ENCODE peak calls at places on chromosomes 4 and X, in eight cellular contexts. One of them, this sample, is unnamed.

GRCh38 chr4:22667332-22667731 is 25.4 kb upstream of the GBA3 start:
- DNase-seq in EL: no peak
- DNase-seq in H4: no peak
- DNase-seq in mesendoderm: no peak
- DNase-seq in body of pancreas: no peak
- DNase-seq in 8988T: no peak
- DNase-seq in RWPE1: no peak
- DNase-seq in D341Med: no peak
- DNase-seq in this sample: no peak

GRCh38 chr4:21387683-21388082 is 560.9 kb downstream of the KCNIP4 start:
- DNase-seq in EL: no peak
- DNase-seq in H4: no peak
- DNase-seq in mesendoderm: no peak
- DNase-seq in body of pancreas: no peak
- DNase-seq in 8988T: no peak
- DNase-seq in RWPE1: no peak
- DNase-seq in D341Med: no peak
- DNase-seq in this sample: no peak

GRCh38 chr4:26736621-26737020 is 124.0 kb upstream of the STIM2 start:
- DNase-seq in EL: peak; percentile 7
- DNase-seq in H4: peak; percentile 42
- DNase-seq in mesendoderm: peak; percentile 34
- DNase-seq in body of pancreas: no peak
- DNase-seq in 8988T: no peak
- DNase-seq in RWPE1: peak; percentile 5
- DNase-seq in D341Med: no peak
- DNase-seq in this sample: no peak

GRCh38 chr4:92091335-92091734 is 212.4 kb upstream of the GRID2 start:
- DNase-seq in EL: peak; percentile 6
- DNase-seq in H4: peak; percentile 31
- DNase-seq in mesendoderm: peak; percentile 87
- DNase-seq in body of pancreas: peak; percentile 32
- DNase-seq in 8988T: no peak
- DNase-seq in RWPE1: no peak
- DNase-seq in D341Med: no peak
- DNase-seq in this sample: no peak

GRCh38 chr4:42768125-42768748 is 111.3 kb upstream of the ATP8A1 start:
- DNase-seq in EL: no peak
- DNase-seq in H4: no peak
- DNase-seq in mesendoderm: peak; percentile 58
- DNase-seq in body of pancreas: no peak
- DNase-seq in 8988T: no peak
- DNase-seq in RWPE1: no peak
- DNase-seq in D341Med: no peak
- DNase-seq in this sample: no peak

GRCh38 chr4:36414248-36414647 is 132.8 kb downstream of the DTHD1 start:
- DNase-seq in EL: no peak
- DNase-seq in H4: no peak
- DNase-seq in mesendoderm: no peak
- DNase-seq in body of pancreas: no peak
- DNase-seq in 8988T: no peak
- DNase-seq in RWPE1: peak; percentile 15
- DNase-seq in D341Med: no peak
- DNase-seq in this sample: no peak

GRCh38 chrX:47146121-47146935 is 1.3 kb downstream of the RBM10 start:
- DNase-seq in EL: no peak
- DNase-seq in H4: no peak
- DNase-seq in mesendoderm: no peak
- DNase-seq in body of pancreas: peak; percentile 30
- DNase-seq in 8988T: no peak
- DNase-seq in RWPE1: peak; percentile 11
- DNase-seq in D341Med: peak; percentile 65
- DNase-seq in this sample: no peak

GRCh38 chr4:2716236-2716635 is 39.9 kb downstream of the TNIP2 start:
- DNase-seq in EL: no peak
- DNase-seq in H4: no peak
- DNase-seq in mesendoderm: no peak
- DNase-seq in body of pancreas: no peak
- DNase-seq in 8988T: no peak
- DNase-seq in RWPE1: no peak
- DNase-seq in D341Med: no peak
- DNase-seq in this sample: no peak

GRCh38 chr4:3193531-3194203 is 55.3 kb upstream of the MSANTD1 start:
- DNase-seq in EL: no peak
- DNase-seq in H4: no peak
- DNase-seq in mesendoderm: no peak
- DNase-seq in body of pancreas: no peak
- DNase-seq in 8988T: no peak
- DNase-seq in RWPE1: no peak
- DNase-seq in D341Med: no peak
- DNase-seq in this sample: no peak

GRCh38 chr4:86613734-86614133 is 19.6 kb downstream of the PTPN13 start:
- DNase-seq in EL: no peak
- DNase-seq in H4: no peak
- DNase-seq in mesendoderm: no peak
- DNase-seq in body of pancreas: no peak
- DNase-seq in 8988T: no peak
- DNase-seq in RWPE1: no peak
- DNase-seq in D341Med: no peak
- DNase-seq in this sample: no peak

GRCh38 chrX:10633722-10634121 is 13.3 kb upstream of the MID1 start:
- DNase-seq in EL: peak; percentile 87
- DNase-seq in H4: peak; percentile 91
- DNase-seq in mesendoderm: peak; percentile 64
- DNase-seq in body of pancreas: no peak
- DNase-seq in 8988T: peak; percentile 26
- DNase-seq in RWPE1: peak; percentile 63
- DNase-seq in D341Med: no peak
- DNase-seq in this sample: no peak

GRCh38 chr4:150224896-150225591 is 146.8 kb downstream of the DCLK2 start:
- DNase-seq in EL: peak; percentile 96
- DNase-seq in H4: peak; percentile 95
- DNase-seq in mesendoderm: peak; percentile 94
- DNase-seq in body of pancreas: no peak
- DNase-seq in 8988T: no peak
- DNase-seq in RWPE1: no peak
- DNase-seq in D341Med: no peak
- DNase-seq in this sample: no peak

GRCh38 chrX:40953369-40953768 is 131.9 kb upstream of the USP9X start:
- DNase-seq in EL: no peak
- DNase-seq in H4: no peak
- DNase-seq in mesendoderm: no peak
- DNase-seq in body of pancreas: no peak
- DNase-seq in 8988T: no peak
- DNase-seq in RWPE1: no peak
- DNase-seq in D341Med: no peak
- DNase-seq in this sample: no peak

GRCh38 chr4:83348074-83348473 is 13.4 kb upstream of the HPSE start:
- DNase-seq in EL: no peak
- DNase-seq in H4: no peak
- DNase-seq in mesendoderm: no peak
- DNase-seq in body of pancreas: no peak
- DNase-seq in 8988T: no peak
- DNase-seq in RWPE1: no peak
- DNase-seq in D341Med: no peak
- DNase-seq in this sample: no peak

GRCh38 chr4:129822708-129823504 is 727.0 kb downstream of the C4orf33 start:
- DNase-seq in EL: no peak
- DNase-seq in H4: peak; percentile 8
- DNase-seq in mesendoderm: peak; percentile 88
- DNase-seq in body of pancreas: peak; percentile 77
- DNase-seq in 8988T: no peak
- DNase-seq in RWPE1: peak; percentile 83
- DNase-seq in D341Med: no peak
- DNase-seq in this sample: no peak

GRCh38 chr4:154399259-154399974 is 92.2 kb downstream of the DCHS2 start:
- DNase-seq in EL: peak; percentile 22
- DNase-seq in H4: peak; percentile 30
- DNase-seq in mesendoderm: peak; percentile 51
- DNase-seq in body of pancreas: no peak
- DNase-seq in 8988T: no peak
- DNase-seq in RWPE1: peak; percentile 18
- DNase-seq in D341Med: no peak
- DNase-seq in this sample: no peak

GRCh38 chrX:37926700-37927099 is 79.3 kb upstream of the DYNLT3 start:
- DNase-seq in EL: peak; percentile 6
- DNase-seq in H4: peak; percentile 25
- DNase-seq in mesendoderm: peak; percentile 32
- DNase-seq in body of pancreas: no peak
- DNase-seq in 8988T: no peak
- DNase-seq in RWPE1: peak; percentile 8
- DNase-seq in D341Med: peak; percentile 7
- DNase-seq in this sample: no peak

GRCh38 chrX:150212672-150213480 is 150.2 kb upstream of the MAMLD1 start:
- DNase-seq in EL: no peak
- DNase-seq in H4: no peak
- DNase-seq in mesendoderm: peak; percentile 52
- DNase-seq in body of pancreas: peak; percentile 15
- DNase-seq in 8988T: no peak
- DNase-seq in RWPE1: no peak
- DNase-seq in D341Med: no peak
- DNase-seq in this sample: peak; percentile 57

GRCh38 chr4:67911128-67911527 is 27.3 kb upstream of the TMPRSS11D start:
- DNase-seq in EL: no peak
- DNase-seq in H4: no peak
- DNase-seq in mesendoderm: no peak
- DNase-seq in body of pancreas: no peak
- DNase-seq in 8988T: no peak
- DNase-seq in RWPE1: no peak
- DNase-seq in D341Med: no peak
- DNase-seq in this sample: no peak

GRCh38 chr4:2081540-2081939 is 22.4 kb downstream of the NAT8L start:
- DNase-seq in EL: no peak
- DNase-seq in H4: no peak
- DNase-seq in mesendoderm: no peak
- DNase-seq in body of pancreas: no peak
- DNase-seq in 8988T: no peak
- DNase-seq in RWPE1: no peak
- DNase-seq in D341Med: no peak
- DNase-seq in this sample: peak; percentile 19

GRCh38 chrX:49761481-49761880 is 65.7 kb upstream of the PAGE1 start:
- DNase-seq in EL: peak; percentile 0
- DNase-seq in H4: no peak
- DNase-seq in mesendoderm: peak; percentile 22
- DNase-seq in body of pancreas: peak; percentile 25
- DNase-seq in 8988T: no peak
- DNase-seq in RWPE1: no peak
- DNase-seq in D341Med: peak; percentile 22
- DNase-seq in this sample: no peak

GRCh38 chr4:19496752-19497151 is 755.0 kb upstream of the SLIT2 start:
- DNase-seq in EL: no peak
- DNase-seq in H4: no peak
- DNase-seq in mesendoderm: no peak
- DNase-seq in body of pancreas: no peak
- DNase-seq in 8988T: no peak
- DNase-seq in RWPE1: no peak
- DNase-seq in D341Med: no peak
- DNase-seq in this sample: no peak

GRCh38 chr4:120927758-120928409 is 5.4 kb upstream of the PRDM5 start:
- DNase-seq in EL: no peak
- DNase-seq in H4: no peak
- DNase-seq in mesendoderm: no peak
- DNase-seq in body of pancreas: no peak
- DNase-seq in 8988T: no peak
- DNase-seq in RWPE1: no peak
- DNase-seq in D341Med: no peak
- DNase-seq in this sample: no peak

GRCh38 chr4:67343162-67343561 is 202.1 kb downstream of the CENPC start:
- DNase-seq in EL: no peak
- DNase-seq in H4: no peak
- DNase-seq in mesendoderm: no peak
- DNase-seq in body of pancreas: no peak
- DNase-seq in 8988T: no peak
- DNase-seq in RWPE1: no peak
- DNase-seq in D341Med: no peak
- DNase-seq in this sample: no peak

GRCh38 chrX:112211459-112211858 is 128.9 kb upstream of the TRPC5 start:
- DNase-seq in EL: no peak
- DNase-seq in H4: peak; percentile 49
- DNase-seq in mesendoderm: no peak
- DNase-seq in body of pancreas: no peak
- DNase-seq in 8988T: no peak
- DNase-seq in RWPE1: no peak
- DNase-seq in D341Med: no peak
- DNase-seq in this sample: no peak

GRCh38 chr4:147820975-147821374 is 89.1 kb downstream of the ARHGAP10 start:
- DNase-seq in EL: no peak
- DNase-seq in H4: no peak
- DNase-seq in mesendoderm: no peak
- DNase-seq in body of pancreas: no peak
- DNase-seq in 8988T: no peak
- DNase-seq in RWPE1: peak; percentile 79
- DNase-seq in D341Med: no peak
- DNase-seq in this sample: no peak

GRCh38 chr4:136918772-136919171 is 613.5 kb downstream of the PCDH18 start:
- DNase-seq in EL: no peak
- DNase-seq in H4: peak; percentile 6
- DNase-seq in mesendoderm: no peak
- DNase-seq in body of pancreas: no peak
- DNase-seq in 8988T: no peak
- DNase-seq in RWPE1: no peak
- DNase-seq in D341Med: no peak
- DNase-seq in this sample: no peak

GRCh38 chr4:26028793-26029511 is 114.9 kb downstream of the SMIM20 start:
- DNase-seq in EL: peak; percentile 44
- DNase-seq in H4: no peak
- DNase-seq in mesendoderm: peak; percentile 88
- DNase-seq in body of pancreas: peak; percentile 81
- DNase-seq in 8988T: peak; percentile 70
- DNase-seq in RWPE1: peak; percentile 54
- DNase-seq in D341Med: peak; percentile 86
- DNase-seq in this sample: peak; percentile 81

GRCh38 chr4:81408341-81408740 is 63.4 kb downstream of the RASGEF1B start:
- DNase-seq in EL: no peak
- DNase-seq in H4: no peak
- DNase-seq in mesendoderm: no peak
- DNase-seq in body of pancreas: no peak
- DNase-seq in 8988T: no peak
- DNase-seq in RWPE1: no peak
- DNase-seq in D341Med: no peak
- DNase-seq in this sample: no peak

GRCh38 chr4:14289708-14290107 is 662.2 kb upstream of the BOD1L1 start:
- DNase-seq in EL: peak; percentile 52
- DNase-seq in H4: no peak
- DNase-seq in mesendoderm: no peak
- DNase-seq in body of pancreas: no peak
- DNase-seq in 8988T: no peak
- DNase-seq in RWPE1: peak; percentile 0
- DNase-seq in D341Med: no peak
- DNase-seq in this sample: no peak

GRCh38 chrX:16999275-16999674 is 52.8 kb downstream of the REPS2 start:
- DNase-seq in EL: no peak
- DNase-seq in H4: no peak
- DNase-seq in mesendoderm: no peak
- DNase-seq in body of pancreas: peak; percentile 27
- DNase-seq in 8988T: no peak
- DNase-seq in RWPE1: no peak
- DNase-seq in D341Med: no peak
- DNase-seq in this sample: no peak

GRCh38 chr4:82745173-82745842 is 53.3 kb downstream of the SCD5 start:
- DNase-seq in EL: peak; percentile 97
- DNase-seq in H4: no peak
- DNase-seq in mesendoderm: peak; percentile 74
- DNase-seq in body of pancreas: peak; percentile 43
- DNase-seq in 8988T: peak; percentile 32
- DNase-seq in RWPE1: peak; percentile 62
- DNase-seq in D341Med: no peak
- DNase-seq in this sample: no peak